ENCODE peak calls at places on chromosomes 4 and X, in five cellular contexts. K is activated CD4-positive, alpha-beta T cell treated with anti-CD3 and anti-CD28 coated beads, Interleukin-2, amount 50 U/mL, for 4 hours; M is iPS DF 6.9; I is fibroblast of mammary gland; F is kidney. P is an unnamed sample.

GRCh38 chrX:97995834-97996233 is 1112.1 kb downstream of the RPA4 start:
- DNase-seq in I (no peak), M (no peak), K (no peak), F (no peak), P (no peak)

GRCh38 chrX:153226344-153227190 is 47.5 kb downstream of the MAGEA1 start:
- DNase-seq in M (peak), I (peak), F (peak), K (no peak), P (peak)

GRCh38 chrX:26925088-26925487 is 538.1 kb downstream of the PPP4R3C start:
- DNase-seq in F (no peak), M (no peak), I (no peak), K (no peak), P (no peak)

GRCh38 chr4:58553031-58553430 is 1442.8 kb upstream of the IGFBP7 start:
- DNase-seq in F (no peak), K (no peak), I (no peak), M (no peak), P (no peak)

GRCh38 chr4:107044170-107044569 is 8.1 kb upstream of the DKK2 start:
- DNase-seq in M (no peak), I (peak), F (no peak), K (no peak), P (no peak)

GRCh38 chr4:137509855-137510282 is 22.4 kb downstream of the PCDH18 start:
- DNase-seq in F (no peak), K (no peak), I (no peak), M (no peak), P (no peak)

GRCh38 chr4:100299019-100299418 is 108.8 kb upstream of the DDIT4L start:
- DNase-seq in M (no peak), K (no peak), I (peak), F (no peak), P (peak)

GRCh38 chr4:12672320-12672719 is 811.8 kb downstream of the RAB28 start:
- DNase-seq in I (no peak), F (no peak), K (no peak), M (no peak), P (no peak)

GRCh38 chrX:10513974-10514373 is 106.4 kb downstream of the MID1 start:
- DNase-seq in K (no peak), M (no peak), F (no peak), I (no peak), P (no peak)

GRCh38 chr4:150518559-150518958 is 63.4 kb upstream of the MAB21L2 start:
- DNase-seq in M (no peak), I (peak), K (no peak), F (no peak), P (peak)

GRCh38 chrX:82208976-82209375 is 1007.1 kb downstream of the SH3BGRL start:
- DNase-seq in K (no peak), M (no peak), I (no peak), F (no peak), P (no peak)

GRCh38 chr4:182914357-182914756 is 2.8 kb downstream of the DCTD start:
- DNase-seq in F (no peak), K (no peak), I (no peak), M (no peak), P (no peak)